ENCODE peak calls at places on chromosomes 7 and 10, in nine cellular contexts. One of them, this sample, is unnamed.

GRCh38 chr10:114956466-114956865 is 18.5 kb downstream of the TRUB1 start:
- DNase-seq in lower lobe of right lung: no peak
- DNase-seq in dorsolateral prefrontal cortex: no peak
- DNase-seq in fibroblast of lung: no peak
- DNase-seq in MM.1S: peak
- DNase-seq in OCI-LY7: no peak
- DNase-seq in mesendoderm: no peak
- DNase-seq in CD8-positive, alpha-beta memory T cell: no peak
- DNase-seq in keratinocyte: no peak
- DNase-seq in this sample: no peak

GRCh38 chr7:151045262-151045661 is 3.1 kb upstream of the ASIC3 start:
- DNase-seq in lower lobe of right lung: no peak
- DNase-seq in dorsolateral prefrontal cortex: no peak
- DNase-seq in fibroblast of lung: no peak
- DNase-seq in MM.1S: no peak
- DNase-seq in OCI-LY7: no peak
- DNase-seq in mesendoderm: no peak
- DNase-seq in CD8-positive, alpha-beta memory T cell: no peak
- DNase-seq in keratinocyte: no peak
- DNase-seq in this sample: no peak

GRCh38 chr7:98661607-98662006 is 44.5 kb downstream of the NPTX2 start:
- DNase-seq in lower lobe of right lung: no peak
- DNase-seq in dorsolateral prefrontal cortex: no peak
- DNase-seq in fibroblast of lung: no peak
- DNase-seq in MM.1S: no peak
- DNase-seq in OCI-LY7: no peak
- DNase-seq in mesendoderm: no peak
- DNase-seq in CD8-positive, alpha-beta memory T cell: no peak
- DNase-seq in keratinocyte: no peak
- DNase-seq in this sample: no peak

GRCh38 chr10:131094406-131095108 is 217.0 kb downstream of the TCERG1L start:
- DNase-seq in lower lobe of right lung: peak
- DNase-seq in dorsolateral prefrontal cortex: no peak
- DNase-seq in fibroblast of lung: no peak
- DNase-seq in MM.1S: no peak
- DNase-seq in OCI-LY7: no peak
- DNase-seq in mesendoderm: peak
- DNase-seq in CD8-positive, alpha-beta memory T cell: no peak
- DNase-seq in keratinocyte: no peak
- DNase-seq in this sample: no peak

GRCh38 chr10:63008491-63008890 is 124.6 kb upstream of the NRBF2 start:
- DNase-seq in lower lobe of right lung: no peak
- DNase-seq in dorsolateral prefrontal cortex: no peak
- DNase-seq in fibroblast of lung: peak
- DNase-seq in MM.1S: no peak
- DNase-seq in OCI-LY7: no peak
- DNase-seq in mesendoderm: no peak
- DNase-seq in CD8-positive, alpha-beta memory T cell: no peak
- DNase-seq in keratinocyte: no peak
- DNase-seq in this sample: no peak

GRCh38 chr10:77291596-77292505 is 345.8 kb downstream of the KCNMA1 start:
- DNase-seq in lower lobe of right lung: no peak
- DNase-seq in dorsolateral prefrontal cortex: no peak
- DNase-seq in fibroblast of lung: peak
- DNase-seq in MM.1S: no peak
- DNase-seq in OCI-LY7: no peak
- DNase-seq in mesendoderm: peak
- DNase-seq in CD8-positive, alpha-beta memory T cell: no peak
- DNase-seq in keratinocyte: no peak
- DNase-seq in this sample: no peak

GRCh38 chr10:33507662-33508425 is 173.4 kb upstream of the NRP1 start:
- DNase-seq in lower lobe of right lung: no peak
- DNase-seq in dorsolateral prefrontal cortex: no peak
- DNase-seq in fibroblast of lung: no peak
- DNase-seq in MM.1S: no peak
- DNase-seq in OCI-LY7: no peak
- DNase-seq in mesendoderm: no peak
- DNase-seq in CD8-positive, alpha-beta memory T cell: no peak
- DNase-seq in keratinocyte: no peak
- DNase-seq in this sample: no peak

GRCh38 chr7:17304926-17305325 is 6.5 kb downstream of the AHR start:
- DNase-seq in lower lobe of right lung: no peak
- DNase-seq in dorsolateral prefrontal cortex: no peak
- DNase-seq in fibroblast of lung: peak
- DNase-seq in MM.1S: no peak
- DNase-seq in OCI-LY7: no peak
- DNase-seq in mesendoderm: peak
- DNase-seq in CD8-positive, alpha-beta memory T cell: peak
- DNase-seq in keratinocyte: peak
- DNase-seq in this sample: no peak

GRCh38 chr7:143383642-143383957 is 2.5 kb downstream of the ZYX start:
- DNase-seq in lower lobe of right lung: no peak
- DNase-seq in dorsolateral prefrontal cortex: no peak
- DNase-seq in fibroblast of lung: no peak
- DNase-seq in MM.1S: no peak
- DNase-seq in OCI-LY7: no peak
- DNase-seq in mesendoderm: no peak
- DNase-seq in CD8-positive, alpha-beta memory T cell: no peak
- DNase-seq in keratinocyte: no peak
- DNase-seq in this sample: no peak

GRCh38 chr7:151168022-151168786 is 710 bp upstream of the GBX1 start:
- DNase-seq in lower lobe of right lung: peak
- DNase-seq in dorsolateral prefrontal cortex: no peak
- DNase-seq in fibroblast of lung: no peak
- DNase-seq in MM.1S: peak
- DNase-seq in OCI-LY7: peak
- DNase-seq in mesendoderm: peak
- DNase-seq in CD8-positive, alpha-beta memory T cell: peak
- DNase-seq in keratinocyte: no peak
- DNase-seq in this sample: no peak

GRCh38 chr7:31957756-31958155 is 112.5 kb downstream of the PDE1C start:
- DNase-seq in lower lobe of right lung: no peak
- DNase-seq in dorsolateral prefrontal cortex: no peak
- DNase-seq in fibroblast of lung: peak
- DNase-seq in MM.1S: no peak
- DNase-seq in OCI-LY7: no peak
- DNase-seq in mesendoderm: no peak
- DNase-seq in CD8-positive, alpha-beta memory T cell: no peak
- DNase-seq in keratinocyte: no peak
- DNase-seq in this sample: no peak

GRCh38 chr7:73679709-73680108 is 3.5 kb downstream of the DNAJC30 start:
- DNase-seq in lower lobe of right lung: no peak
- DNase-seq in dorsolateral prefrontal cortex: no peak
- DNase-seq in fibroblast of lung: no peak
- DNase-seq in MM.1S: no peak
- DNase-seq in OCI-LY7: no peak
- DNase-seq in mesendoderm: no peak
- DNase-seq in CD8-positive, alpha-beta memory T cell: no peak
- DNase-seq in keratinocyte: no peak
- DNase-seq in this sample: no peak

GRCh38 chr10:27770181-27770580 is 24.6 kb upstream of the MKX start:
- DNase-seq in lower lobe of right lung: no peak
- DNase-seq in dorsolateral prefrontal cortex: no peak
- DNase-seq in fibroblast of lung: no peak
- DNase-seq in MM.1S: no peak
- DNase-seq in OCI-LY7: no peak
- DNase-seq in mesendoderm: no peak
- DNase-seq in CD8-positive, alpha-beta memory T cell: no peak
- DNase-seq in keratinocyte: no peak
- DNase-seq in this sample: no peak
- H3K27ac ChIP-seq in lower lobe of right lung: no peak
- H3K27ac ChIP-seq in dorsolateral prefrontal cortex: no peak
- H3K27ac ChIP-seq in fibroblast of lung: no peak
- H3K27ac ChIP-seq in MM.1S: no peak
- H3K27ac ChIP-seq in OCI-LY7: no peak
- H3K27ac ChIP-seq in mesendoderm: no peak
- H3K27ac ChIP-seq in CD8-positive, alpha-beta memory T cell: no peak
- H3K27ac ChIP-seq in keratinocyte: no peak
- H3K27ac ChIP-seq in this sample: no peak

GRCh38 chr7:131011976-131012375 is 278.0 kb upstream of the KLF14 start:
- DNase-seq in lower lobe of right lung: no peak
- DNase-seq in dorsolateral prefrontal cortex: no peak
- DNase-seq in fibroblast of lung: peak
- DNase-seq in MM.1S: no peak
- DNase-seq in OCI-LY7: no peak
- DNase-seq in mesendoderm: no peak
- DNase-seq in CD8-positive, alpha-beta memory T cell: peak
- DNase-seq in keratinocyte: no peak
- DNase-seq in this sample: no peak

GRCh38 chr7:131011437-131011752 is 277.4 kb upstream of the KLF14 start:
- DNase-seq in lower lobe of right lung: peak
- DNase-seq in dorsolateral prefrontal cortex: peak
- DNase-seq in fibroblast of lung: no peak
- DNase-seq in MM.1S: no peak
- DNase-seq in OCI-LY7: no peak
- DNase-seq in mesendoderm: no peak
- DNase-seq in CD8-positive, alpha-beta memory T cell: no peak
- DNase-seq in keratinocyte: no peak
- DNase-seq in this sample: peak

GRCh38 chr7:131013716-131014115 is 279.7 kb upstream of the KLF14 start:
- DNase-seq in lower lobe of right lung: no peak
- DNase-seq in dorsolateral prefrontal cortex: no peak
- DNase-seq in fibroblast of lung: no peak
- DNase-seq in MM.1S: no peak
- DNase-seq in OCI-LY7: no peak
- DNase-seq in mesendoderm: no peak
- DNase-seq in CD8-positive, alpha-beta memory T cell: no peak
- DNase-seq in keratinocyte: no peak
- DNase-seq in this sample: no peak

GRCh38 chr7:131010714-131011436 is 276.9 kb upstream of the KLF14 start:
- DNase-seq in lower lobe of right lung: no peak
- DNase-seq in dorsolateral prefrontal cortex: no peak
- DNase-seq in fibroblast of lung: peak
- DNase-seq in MM.1S: no peak
- DNase-seq in OCI-LY7: no peak
- DNase-seq in mesendoderm: no peak
- DNase-seq in CD8-positive, alpha-beta memory T cell: no peak
- DNase-seq in keratinocyte: no peak
- DNase-seq in this sample: no peak

GRCh38 chr7:131012477-131013031 is 278.5 kb upstream of the KLF14 start:
- DNase-seq in lower lobe of right lung: no peak
- DNase-seq in dorsolateral prefrontal cortex: no peak
- DNase-seq in fibroblast of lung: no peak
- DNase-seq in MM.1S: no peak
- DNase-seq in OCI-LY7: no peak
- DNase-seq in mesendoderm: no peak
- DNase-seq in CD8-positive, alpha-beta memory T cell: no peak
- DNase-seq in keratinocyte: no peak
- DNase-seq in this sample: no peak
- H3K27ac ChIP-seq in lower lobe of right lung: peak
- H3K27ac ChIP-seq in dorsolateral prefrontal cortex: peak
- H3K27ac ChIP-seq in fibroblast of lung: peak
- H3K27ac ChIP-seq in MM.1S: no peak
- H3K27ac ChIP-seq in OCI-LY7: no peak
- H3K27ac ChIP-seq in mesendoderm: no peak
- H3K27ac ChIP-seq in CD8-positive, alpha-beta memory T cell: no peak
- H3K27ac ChIP-seq in keratinocyte: peak
- H3K27ac ChIP-seq in this sample: peak

GRCh38 chr10:132420469-132421376 is 23.7 kb downstream of the PWWP2B start:
- DNase-seq in lower lobe of right lung: peak
- DNase-seq in dorsolateral prefrontal cortex: no peak
- DNase-seq in fibroblast of lung: no peak
- DNase-seq in MM.1S: no peak
- DNase-seq in OCI-LY7: peak
- DNase-seq in mesendoderm: no peak
- DNase-seq in CD8-positive, alpha-beta memory T cell: no peak
- DNase-seq in keratinocyte: no peak
- DNase-seq in this sample: no peak

GRCh38 chr10:132419631-132420468 is 22.9 kb downstream of the PWWP2B start:
- DNase-seq in lower lobe of right lung: no peak
- DNase-seq in dorsolateral prefrontal cortex: no peak
- DNase-seq in fibroblast of lung: no peak
- DNase-seq in MM.1S: no peak
- DNase-seq in OCI-LY7: peak
- DNase-seq in mesendoderm: no peak
- DNase-seq in CD8-positive, alpha-beta memory T cell: no peak
- DNase-seq in keratinocyte: no peak
- DNase-seq in this sample: no peak

GRCh38 chr10:132417249-132417878 is 20.4 kb downstream of the PWWP2B start:
- DNase-seq in lower lobe of right lung: no peak
- DNase-seq in dorsolateral prefrontal cortex: no peak
- DNase-seq in fibroblast of lung: no peak
- DNase-seq in MM.1S: no peak
- DNase-seq in OCI-LY7: no peak
- DNase-seq in mesendoderm: no peak
- DNase-seq in CD8-positive, alpha-beta memory T cell: no peak
- DNase-seq in keratinocyte: no peak
- DNase-seq in this sample: no peak

GRCh38 chr10:132417957-132418441 is 21.0 kb downstream of the PWWP2B start:
- DNase-seq in lower lobe of right lung: peak
- DNase-seq in dorsolateral prefrontal cortex: no peak
- DNase-seq in fibroblast of lung: no peak
- DNase-seq in MM.1S: no peak
- DNase-seq in OCI-LY7: no peak
- DNase-seq in mesendoderm: peak
- DNase-seq in CD8-positive, alpha-beta memory T cell: no peak
- DNase-seq in keratinocyte: no peak
- DNase-seq in this sample: no peak

DNA sequence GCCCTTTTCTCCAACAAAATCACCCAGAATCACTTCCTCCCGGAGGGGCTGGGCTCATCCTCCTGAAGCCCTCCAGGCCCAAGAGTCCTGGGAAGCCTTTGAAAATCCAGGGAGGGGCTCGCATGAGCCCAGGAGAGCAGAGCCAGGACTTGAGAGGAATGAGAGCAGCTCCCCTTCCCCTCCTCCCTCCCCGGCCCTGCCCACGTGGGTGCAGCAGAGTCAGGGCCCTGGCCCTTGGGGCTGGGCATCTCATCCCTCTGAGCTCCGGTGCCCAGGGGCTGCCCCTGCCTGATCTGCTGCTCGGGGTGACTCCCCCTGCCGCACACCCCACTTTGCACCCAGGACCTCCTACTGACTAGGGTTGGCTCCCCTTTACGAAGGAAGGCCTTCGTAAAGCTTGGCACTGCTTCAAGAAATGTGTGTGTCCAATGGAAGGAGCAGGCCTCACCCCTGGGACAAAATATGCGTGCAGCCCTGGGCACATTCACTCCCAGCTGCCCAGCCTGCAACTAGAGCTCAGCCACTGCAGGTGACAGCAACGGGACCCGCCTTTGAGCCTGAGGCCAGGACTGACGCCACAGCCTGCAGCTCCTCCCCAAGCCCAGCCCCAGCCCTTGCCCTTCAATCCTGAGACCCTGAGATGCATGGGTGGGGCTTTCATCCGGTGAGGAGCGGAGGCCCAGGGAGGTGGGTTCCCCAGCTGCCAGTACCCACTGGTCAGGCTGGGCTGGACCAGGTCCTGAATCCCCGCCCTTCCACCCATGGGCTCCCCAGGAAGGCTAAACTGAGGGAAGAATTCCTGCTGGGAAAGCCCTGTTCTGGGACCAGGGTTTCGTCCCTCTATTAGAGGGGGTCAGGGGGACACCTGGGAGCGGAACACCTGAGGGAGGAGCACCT is 21.8 kb downstream of the PWWP2B start:
- DNase-seq in lower lobe of right lung: peak
- DNase-seq in dorsolateral prefrontal cortex: no peak
- DNase-seq in fibroblast of lung: no peak
- DNase-seq in MM.1S: no peak
- DNase-seq in OCI-LY7: peak
- DNase-seq in mesendoderm: peak
- DNase-seq in CD8-positive, alpha-beta memory T cell: no peak
- DNase-seq in keratinocyte: no peak
- DNase-seq in this sample: no peak
- H3K27ac ChIP-seq in lower lobe of right lung: peak
- H3K27ac ChIP-seq in dorsolateral prefrontal cortex: peak
- H3K27ac ChIP-seq in fibroblast of lung: no peak
- H3K27ac ChIP-seq in MM.1S: no peak
- H3K27ac ChIP-seq in OCI-LY7: no peak
- H3K27ac ChIP-seq in mesendoderm: no peak
- H3K27ac ChIP-seq in CD8-positive, alpha-beta memory T cell: no peak
- H3K27ac ChIP-seq in keratinocyte: peak
- H3K27ac ChIP-seq in this sample: no peak

GRCh38 chr10:5486852-5487235 is 12.5 kb downstream of the CALML5 start:
- DNase-seq in lower lobe of right lung: no peak
- DNase-seq in dorsolateral prefrontal cortex: no peak
- DNase-seq in fibroblast of lung: no peak
- DNase-seq in MM.1S: no peak
- DNase-seq in OCI-LY7: no peak
- DNase-seq in mesendoderm: no peak
- DNase-seq in CD8-positive, alpha-beta memory T cell: no peak
- DNase-seq in keratinocyte: no peak
- DNase-seq in this sample: no peak
- H3K27ac ChIP-seq in lower lobe of right lung: no peak
- H3K27ac ChIP-seq in dorsolateral prefrontal cortex: no peak
- H3K27ac ChIP-seq in fibroblast of lung: no peak
- H3K27ac ChIP-seq in MM.1S: no peak
- H3K27ac ChIP-seq in OCI-LY7: no peak
- H3K27ac ChIP-seq in mesendoderm: no peak
- H3K27ac ChIP-seq in CD8-positive, alpha-beta memory T cell: peak
- H3K27ac ChIP-seq in keratinocyte: no peak
- H3K27ac ChIP-seq in this sample: no peak